ENCODE peak calls at places on chromosomes 3 and 15, in five cellular contexts. O is CD8-positive, alpha-beta T cell; N is fibroblast of lung; W is PC-3; P is HFFc6. Z is an unnamed sample.

GRCh38 chr3:109278141-109278540 is 38.2 kb downstream of the DPPA2 start:
- DNase-seq in O (no peak), N (peak; percentile 57), W (no peak), P (no peak), Z (no peak)

GRCh38 chr3:30098206-30098605 is 508.2 kb upstream of the TGFBR2 start:
- DNase-seq in O (no peak), N (peak; percentile 71), W (no peak), P (no peak), Z (no peak)

GRCh38 chr3:136235545-136235944 is 14.6 kb upstream of the PCCB start:
- DNase-seq in O (no peak), N (no peak), W (no peak), P (no peak), Z (no peak)

GRCh38 chr15:75680007-75680789 is 32.5 kb downstream of the CSPG4 start:
- DNase-seq in O (no peak), N (no peak), W (no peak), P (no peak), Z (no peak)

GRCh38 chr3:60708191-60708975 is 542.9 kb downstream of the FHIT start:
- DNase-seq in O (no peak), N (peak; percentile 89), W (peak; percentile 67), P (peak; percentile 65), Z (peak; percentile 38)

GRCh38 chr3:71010731-71011455 is 572.6 kb downstream of the FOXP1 start:
- DNase-seq in O (peak; percentile 29), N (peak; percentile 39), W (no peak), P (no peak), Z (no peak)

GRCh38 chr3:46952813-46953212 is 23.7 kb downstream of the CCDC12 start:
- DNase-seq in O (no peak), N (no peak), W (no peak), P (no peak), Z (no peak)

GRCh38 chr3:57152150-57152549 is 13.0 kb downstream of the IL17RD start:
- DNase-seq in O (no peak), N (no peak), W (no peak), P (no peak), Z (no peak)

GRCh38 chr3:112633191-112633590 is 7.8 kb downstream of the CCDC80 start:
- DNase-seq in O (no peak), N (no peak), W (no peak), P (no peak), Z (no peak)

GRCh38 chr3:37702478-37703154 is 159.1 kb upstream of the CTDSPL start:
- DNase-seq in O (no peak), N (no peak), W (no peak), P (no peak), Z (no peak)

GRCh38 chr15:80888846-80889245 is 100.8 kb downstream of the MESD start:
- DNase-seq in O (no peak), N (no peak), W (no peak), P (no peak), Z (no peak)

GRCh38 chr3:196528639-196529233 is 13.6 kb upstream of the SMCO1 start:
- DNase-seq in O (peak; percentile 81), N (peak; percentile 59), W (peak; percentile 73), P (peak; percentile 10), Z (no peak)

GRCh38 chr3:23474580-23475357 is 271.6 kb downstream of the UBE2E2 start:
- DNase-seq in O (no peak), N (no peak), W (no peak), P (no peak), Z (no peak)

GRCh38 chr3:36149447-36149865 is 230.8 kb upstream of the STAC start:
- DNase-seq in O (no peak), N (no peak), W (peak; percentile 77), P (no peak), Z (no peak)

GRCh38 chr15:95659646-95660045 is 670.9 kb upstream of the NR2F2 start:
- DNase-seq in O (no peak), N (no peak), W (no peak), P (no peak), Z (no peak)

GRCh38 chr15:73225358-73226015 is 143.3 kb downstream of the HCN4 start:
- DNase-seq in O (no peak), N (no peak), W (no peak), P (no peak), Z (no peak)

GRCh38 chr15:77312523-77312922 is 107.4 kb downstream of the PEAK1 start:
- DNase-seq in O (no peak), N (no peak), W (no peak), P (peak; percentile 42), Z (no peak)

GRCh38 chr3:24881239-24881638 is 386.6 kb upstream of the THRB start:
- DNase-seq in O (no peak), N (no peak), W (no peak), P (no peak), Z (no peak)

GRCh38 chr3:101531473-101532086 is 18.6 kb upstream of the SENP7 start:
- DNase-seq in O (no peak), N (no peak), W (no peak), P (no peak), Z (no peak)

GRCh38 chr15:31150732-31151212 is 49.2 kb upstream of the TRPM1 start:
- DNase-seq in O (no peak), N (no peak), W (no peak), P (no peak), Z (no peak)

GRCh38 chr3:53230789-53231188 is 25.0 kb downstream of the TKT start:
- DNase-seq in O (no peak), N (no peak), W (no peak), P (no peak), Z (no peak)

GRCh38 chr3:26624209-26624775 is 1.7 kb downstream of the LRRC3B start:
- DNase-seq in O (no peak), N (no peak), W (no peak), P (no peak), Z (no peak)

GRCh38 chr3:189455009-189455408 is 176.2 kb upstream of the TP63 start:
- DNase-seq in O (no peak), N (no peak), W (no peak), P (no peak), Z (no peak)

GRCh38 chr3:16300881-16301359 is 35.9 kb downstream of the OXNAD1 start:
- DNase-seq in O (peak; percentile 63), N (no peak), W (no peak), P (no peak), Z (no peak)

GRCh38 chr15:66789029-66790025 is 87.3 kb downstream of the SMAD6 start:
- DNase-seq in O (no peak), N (peak; percentile 59), W (peak; percentile 61), P (peak; percentile 60), Z (no peak)

GRCh38 chr3:146555311-146555710 is 10.9 kb upstream of the PLSCR1 start:
- DNase-seq in O (no peak), N (no peak), W (no peak), P (no peak), Z (no peak)
- TF ChIP-seq CTCF in O (no peak), N (no peak), W (no peak), P (no peak), Z (no peak)

DNA sequence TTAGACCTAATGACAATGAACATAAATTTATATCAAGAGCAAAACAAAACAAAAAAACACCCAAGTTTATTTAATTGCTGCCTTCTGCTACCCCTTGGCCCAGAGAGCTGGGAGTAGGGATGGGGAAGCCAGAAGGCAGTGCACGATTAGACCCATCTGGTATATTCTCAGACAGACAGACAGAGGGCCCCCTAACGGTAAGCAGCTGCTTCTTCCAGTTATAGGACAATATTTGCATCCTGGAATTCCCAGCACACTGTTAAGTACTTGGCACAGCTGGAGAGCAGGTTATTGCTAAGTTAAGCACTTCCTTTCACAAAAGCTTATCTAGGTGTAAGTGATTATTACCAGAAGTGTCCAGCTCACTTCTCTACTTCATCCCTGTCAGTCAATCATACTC is 39.3 kb downstream of the C2CD4B start:
- DNase-seq in O (no peak), N (peak; percentile 42), W (peak; percentile 51), P (peak; percentile 50), Z (no peak)
- TF ChIP-seq CTCF in O (no peak), N (peak; percentile 50), W (peak; percentile 54), P (peak; percentile 77), Z (peak; percentile 66)

GRCh38 chr3:4974154-4974553 is 5.1 kb upstream of the BHLHE40 start:
- DNase-seq in O (no peak), N (no peak), W (no peak), P (no peak), Z (no peak)

GRCh38 chr3:4977001-4977888 is 2.0 kb upstream of the BHLHE40 start:
- DNase-seq in O (peak; percentile 63), N (peak; percentile 86), W (peak; percentile 63), P (peak; percentile 58), Z (peak; percentile 85)

GRCh38 chr3:4977889-4978258 is 1.4 kb upstream of the BHLHE40 start:
- DNase-seq in O (no peak), N (no peak), W (no peak), P (no peak), Z (no peak)

GRCh38 chr3:4978259-4978965 is 825 bp upstream of the BHLHE40 start:
- DNase-seq in O (peak; percentile 78), N (peak; percentile 100), W (peak; percentile 98), P (peak; percentile 95), Z (peak; percentile 96)

GRCh38 chr3:4976109-4976508 is 3.1 kb upstream of the BHLHE40 start:
- DNase-seq in O (no peak), N (peak; percentile 63), W (peak; percentile 68), P (peak; percentile 34), Z (no peak)
- TF ChIP-seq CTCF in O (no peak), N (peak; percentile 21), W (peak; percentile 80), P (peak; percentile 78), Z (peak; percentile 74)

GRCh38 chr3:185153861-185154629 is 1.2 kb upstream of the C3orf70 start:
- DNase-seq in O (no peak), N (no peak), W (no peak), P (no peak), Z (no peak)
- TF ChIP-seq CTCF in O (no peak), N (no peak), W (no peak), P (no peak), Z (no peak)